ENCODE peak calls at places on chromosomes 3 and 15, in five cellular contexts. I, X, V, H and K are unnamed samples.

GRCh38 chr15:74857671-74858365 is 14.9 kb upstream of the ULK3 start:
- DNase-seq in I (no peak), X (no peak), V (no peak), H (no peak), K (no peak)

GRCh38 chr15:81573098-81573746 is 199.2 kb upstream of the TMC3 start:
- DNase-seq in I (no peak), X (no peak), V (no peak), H (no peak), K (no peak)

GRCh38 chr15:41024141-41024540 is 70.9 kb downstream of the CHAC1 start:
- DNase-seq in I (no peak), X (no peak), V (no peak), H (no peak), K (no peak)

GRCh38 chr3:141853146-141853690 is 23.2 kb upstream of the ATP1B3 start:
- DNase-seq in I (no peak), X (no peak), V (no peak), H (no peak), K (no peak)

GRCh38 chr15:32717290-32718081 is at the start of gene GREM1:
- DNase-seq in I (no peak), X (no peak), V (peak; percentile 81), H (peak; percentile 67), K (no peak)

GRCh38 chr3:78785004-78785403 is 982.8 kb downstream of the ROBO1 start:
- DNase-seq in I (no peak), X (no peak), V (no peak), H (no peak), K (no peak)

GRCh38 chr15:68630205-68630555 is 51.4 kb downstream of the CORO2B start:
- DNase-seq in I (no peak), X (no peak), V (no peak), H (no peak), K (no peak)

GRCh38 chr3:134078169-134078821 is 48.6 kb upstream of the SLCO2A1 start:
- DNase-seq in I (no peak), X (no peak), V (peak; percentile 14), H (no peak), K (no peak)

GRCh38 chr3:73070675-73071575 is 9.5 kb downstream of the EBLN2 start:
- DNase-seq in I (no peak), X (no peak), V (no peak), H (no peak), K (peak; percentile 7)

GRCh38 chr3:170419301-170420087 is 826 bp downstream of the CLDN11 start:
- DNase-seq in I (no peak), X (no peak), V (peak; percentile 75), H (peak; percentile 32), K (no peak)

GRCh38 chr3:31729082-31729481 is 196.4 kb downstream of the STT3B start:
- DNase-seq in I (no peak), X (no peak), V (no peak), H (no peak), K (no peak)

DNA sequence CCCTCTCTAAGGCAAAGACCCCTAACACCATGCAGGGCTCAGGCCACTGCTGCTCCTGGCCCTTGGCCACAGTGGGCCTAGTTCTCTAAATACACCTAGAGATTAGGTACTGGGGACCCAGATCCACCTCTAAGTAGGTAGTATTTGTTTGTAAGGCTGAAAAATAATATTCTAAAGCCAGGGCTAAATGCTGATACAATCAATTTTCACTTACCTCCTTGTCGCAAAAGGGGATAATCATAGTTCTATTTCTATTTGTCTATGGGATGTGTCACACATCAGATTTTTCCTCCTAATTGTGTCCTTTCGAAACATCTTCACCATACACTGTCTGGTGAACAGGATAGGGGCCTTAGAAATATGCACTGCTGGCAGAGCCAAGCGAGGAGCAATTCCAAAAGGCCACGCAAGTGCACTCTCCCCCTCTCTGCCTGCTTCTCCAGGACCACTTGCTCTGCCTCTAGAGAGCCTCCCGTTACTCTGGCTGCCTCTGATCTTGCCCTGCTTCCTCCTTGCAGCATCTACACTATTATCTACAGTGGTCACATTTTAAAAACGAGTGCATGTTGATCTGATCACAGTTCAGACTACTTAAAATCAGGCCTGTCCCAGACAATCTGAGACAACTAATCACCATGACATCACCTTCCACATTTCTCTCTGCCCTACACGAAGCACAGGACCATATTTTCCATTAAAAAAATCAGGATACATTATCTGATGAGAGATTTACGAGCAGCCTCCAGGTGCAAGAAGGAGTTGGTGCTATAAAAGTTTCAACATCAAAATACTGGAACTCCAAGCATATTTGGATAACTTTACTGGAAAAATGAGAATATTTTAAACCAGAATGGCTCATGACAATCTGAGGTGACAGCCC is 115.4 kb downstream of the MYLK start:
- DNase-seq in I (no peak), X (no peak), V (peak; percentile 37), H (peak; percentile 26), K (no peak)
- TF ChIP-seq CHD2 in I (no peak), X (no peak), V (no peak), H (no peak), K (no peak)

GRCh38 chr3:112395166-112395894 is 62.4 kb downstream of the CD200 start:
- DNase-seq in I (no peak), X (no peak), V (no peak), H (no peak), K (no peak)
- H2AFZ ChIP-seq in I (no peak overlapping the region), X (peak overlapping the region; percentile 22), V (no peak overlapping the region), H (no peak overlapping the region), K (no peak overlapping the region)

GRCh38 chr3:53803816-53804545 is 42.2 kb downstream of the CHDH start:
- DNase-seq in I (no peak), X (no peak), V (no peak), H (no peak), K (no peak)
- TF ChIP-seq TAF1 in I (no peak), X (no peak), V (no peak), H (no peak), K (no peak)

GRCh38 chr3:34011171-34012101 is 213.0 kb downstream of the PDCD6IP start:
- DNase-seq in I (peak; percentile 36), X (no peak), V (no peak), H (no peak), K (peak; percentile 65)
- TF ChIP-seq CHD2 in I (no peak), X (no peak), V (no peak), H (no peak), K (no peak)

DNA sequence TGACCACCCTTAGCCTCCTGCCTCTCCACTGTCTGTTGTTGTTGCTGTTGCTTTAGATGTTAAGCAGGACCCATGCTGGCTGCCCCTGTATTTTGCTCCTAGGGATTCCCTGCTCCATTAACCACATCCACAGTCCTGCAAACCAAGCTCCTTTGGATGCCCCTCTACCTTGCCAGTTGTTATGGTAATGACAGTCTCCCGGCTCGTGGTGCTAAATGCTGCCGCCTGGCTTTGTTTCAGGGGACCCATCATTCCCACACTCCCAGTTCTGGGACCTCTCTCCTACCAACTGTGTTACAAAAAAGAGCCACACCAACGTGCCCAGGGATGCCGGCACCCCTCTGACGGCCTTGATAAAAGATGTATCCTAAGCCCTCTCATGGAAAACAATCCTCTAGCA is 15.5 kb upstream of the MCCC1 start:
- DNase-seq in I (no peak), X (no peak), V (peak; percentile 56), H (peak; percentile 27), K (no peak)
- H2AFZ ChIP-seq in I (peak overlapping the region; percentile 12), X (no peak overlapping the region), V (peak overlapping the region; percentile 37), H (no peak overlapping the region), K (no peak overlapping the region)

GRCh38 chr3:30542897-30543296 is 63.5 kb upstream of the TGFBR2 start:
- DNase-seq in I (no peak), X (no peak), V (no peak), H (no peak), K (no peak)

GRCh38 chr3:30549600-30549999 is 56.8 kb upstream of the TGFBR2 start:
- DNase-seq in I (no peak), X (no peak), V (no peak), H (no peak), K (no peak)

GRCh38 chr3:30546934-30547333 is 59.5 kb upstream of the TGFBR2 start:
- DNase-seq in I (no peak), X (no peak), V (no peak), H (no peak), K (no peak)

GRCh38 chr3:30548605-30549004 is 57.8 kb upstream of the TGFBR2 start:
- DNase-seq in I (peak; percentile 64), X (no peak), V (peak; percentile 84), H (peak; percentile 32), K (no peak)

GRCh38 chr3:30544811-30545210 is 61.6 kb upstream of the TGFBR2 start:
- DNase-seq in I (no peak), X (no peak), V (no peak), H (no peak), K (no peak)
- TF ChIP-seq TAF1 in I (no peak), X (no peak), V (no peak), H (no peak), K (no peak)

GRCh38 chr3:52120576-52121458 is 33.4 kb downstream of the POC1A start:
- DNase-seq in I (no peak), X (no peak), V (no peak), H (no peak), K (no peak)
- TF ChIP-seq CHD2 in I (no peak), X (no peak), V (no peak), H (no peak), K (no peak)